ENCODE peak calls at places on chromosomes 11 and 22, in five cellular contexts. M, E, L, F and B are unnamed samples.

GRCh38 chr11:66071326-66071870 is 1.3 kb downstream of the PACS1 start:
- DNase-seq in M (no peak), E (no peak), L (no peak), F (no peak), B (no peak)

GRCh38 chr11:66327171-66328035 is 8.8 kb downstream of the RIN1 start:
- DNase-seq in M (peak), E (no peak), L (no peak), F (no peak), B (peak)

GRCh38 chr11:2510626-2511402 is 66.0 kb downstream of the KCNQ1 start:
- DNase-seq in M (no peak), E (no peak), L (no peak), F (no peak), B (no peak)

GRCh38 chr11:86769219-86769618 is 31.1 kb upstream of the PRSS23 start:
- DNase-seq in M (no peak), E (no peak), L (no peak), F (no peak), B (no peak)

GRCh38 chr22:22552630-22553029 is 6.4 kb downstream of the PRAME start:
- DNase-seq in M (no peak), E (no peak), L (no peak), F (no peak), B (no peak)

GRCh38 chr22:43234299-43234988 is 47.5 kb upstream of the TTLL12 start:
- DNase-seq in M (no peak), E (no peak), L (no peak), F (no peak), B (no peak)

GRCh38 chr22:22761963-22762772 is 117.8 kb downstream of the GGTLC2 start:
- DNase-seq in M (no peak), E (no peak), L (no peak), F (no peak), B (no peak)

GRCh38 chr22:38327805-38328204 is 10.6 kb upstream of the CSNK1E start:
- DNase-seq in M (peak), E (no peak), L (peak), F (no peak), B (peak)

GRCh38 chr11:119445850-119446249 is 22.9 kb upstream of the THY1 start:
- DNase-seq in M (peak), E (no peak), L (no peak), F (no peak), B (peak)

GRCh38 chr11:28439403-28439802 is 331.2 kb downstream of the METTL15 start:
- DNase-seq in M (no peak), E (no peak), L (no peak), F (no peak), B (no peak)

GRCh38 chr11:65113361-65113756 is 1.7 kb downstream of the TM7SF2 start:
- DNase-seq in M (no peak), E (no peak), L (no peak), F (no peak), B (no peak)

GRCh38 chr22:45455212-45455611 is 41.7 kb downstream of the RIBC2 start:
- DNase-seq in M (peak), E (no peak), L (no peak), F (no peak), B (peak)

GRCh38 chr11:47131136-47131535 is 45.5 kb downstream of the ARFGAP2 start:
- DNase-seq in M (no peak), E (no peak), L (no peak), F (no peak), B (no peak)

GRCh38 chr11:133343951-133344350 is 188.3 kb downstream of the OPCML start:
- DNase-seq in M (no peak), E (no peak), L (no peak), F (no peak), B (no peak)

GRCh38 chr11:58222730-58223129 is 6.0 kb downstream of the OR10Q1 start:
- DNase-seq in M (no peak), E (no peak), L (no peak), F (no peak), B (peak)